ENCODE peak calls at places on chromosomes 5 and 9, in seven cellular contexts. I, F, B, L, Y, K and N are unnamed samples.

GRCh38 chr9:96062854-96063253 is 187.4 kb downstream of the ERCC6L2 start:
- DNase-seq in I (no peak), F (no peak), B (no peak), L (no peak), Y (no peak), K (no peak), N (no peak)

GRCh38 chr9:137607141-137607857 is 1.8 kb downstream of the ARRDC1 start:
- DNase-seq in I (no peak), F (no peak), B (no peak), L (no peak), Y (no peak), K (peak; percentile 85), N (no peak)

GRCh38 chr9:22108581-22109370 is 99.7 kb upstream of the CDKN2B start:
- DNase-seq in I (no peak), F (no peak), B (no peak), L (no peak), Y (no peak), K (no peak), N (no peak)

GRCh38 chr5:1634337-1634661 is 110.5 kb upstream of the LPCAT1 start:
- DNase-seq in I (no peak), F (no peak), B (no peak), L (no peak), Y (no peak), K (no peak), N (no peak)

GRCh38 chr5:172035039-172035438 is 28.6 kb upstream of the FBXW11 start:
- DNase-seq in I (peak; percentile 33), F (no peak), B (no peak), L (no peak), Y (no peak), K (peak; percentile 4), N (no peak)

GRCh38 chr9:15738011-15738410 is 185.2 kb downstream of the CCDC171 start:
- DNase-seq in I (no peak), F (no peak), B (no peak), L (peak; percentile 64), Y (no peak), K (no peak), N (no peak)

GRCh38 chr9:20462410-20462809 is 159.9 kb downstream of the MLLT3 start:
- DNase-seq in I (no peak), F (no peak), B (no peak), L (no peak), Y (no peak), K (no peak), N (no peak)

GRCh38 chr5:60604771-60605170 is 95.2 kb downstream of the DEPDC1B start:
- DNase-seq in I (no peak), F (no peak), B (no peak), L (peak; percentile 44), Y (no peak), K (no peak), N (no peak)

GRCh38 chr5:147661576-147661975 is 121.0 kb downstream of the JAKMIP2 start:
- DNase-seq in I (no peak), F (no peak), B (no peak), L (peak; percentile 49), Y (no peak), K (no peak), N (no peak)

GRCh38 chr9:118891213-118891612 is 478.0 kb downstream of the BRINP1 start:
- DNase-seq in I (no peak), F (no peak), B (no peak), L (no peak), Y (no peak), K (no peak), N (no peak)

GRCh38 chr5:179273074-179273435 is 72.2 kb downstream of the ADAMTS2 start:
- DNase-seq in I (no peak), F (peak; percentile 31), B (peak; percentile 56), L (no peak), Y (no peak), K (no peak), N (no peak)

GRCh38 chr9:119375892-119376291 is 6.7 kb upstream of the BRINP1 start:
- DNase-seq in I (no peak), F (no peak), B (no peak), L (no peak), Y (no peak), K (no peak), N (no peak)

GRCh38 chr9:124680714-124681390 is 90.3 kb downstream of the NR6A1 start:
- DNase-seq in I (no peak), F (no peak), B (no peak), L (no peak), Y (no peak), K (no peak), N (no peak)

GRCh38 chr5:23428705-23429104 is 78.7 kb upstream of the PRDM9 start:
- DNase-seq in I (no peak), F (no peak), B (no peak), L (no peak), Y (no peak), K (no peak), N (no peak)

GRCh38 chr5:154312571-154312970 is 122.0 kb downstream of the GALNT10 start:
- DNase-seq in I (no peak), F (no peak), B (no peak), L (no peak), Y (no peak), K (no peak), N (no peak)

GRCh38 chr9:36884721-36885120 is 149.3 kb downstream of the PAX5 start:
- DNase-seq in I (no peak), F (no peak), B (no peak), L (no peak), Y (no peak), K (peak; percentile 49), N (no peak)

GRCh38 chr9:76486151-76486550 is 27.2 kb downstream of the GCNT1 start:
- DNase-seq in I (no peak), F (no peak), B (no peak), L (no peak), Y (no peak), K (no peak), N (no peak)

GRCh38 chr9:27125936-27126335 is 16.9 kb downstream of the TEK start:
- DNase-seq in I (no peak), F (no peak), B (no peak), L (no peak), Y (no peak), K (no peak), N (no peak)

GRCh38 chr9:105296889-105297288 is 52.4 kb downstream of the SLC44A1 start:
- DNase-seq in I (no peak), F (no peak), B (no peak), L (peak; percentile 97), Y (no peak), K (no peak), N (no peak)

GRCh38 chr5:31809037-31809910 is 170.3 kb downstream of the PDZD2 start:
- DNase-seq in I (no peak), F (peak; percentile 54), B (peak; percentile 80), L (peak; percentile 85), Y (peak; percentile 56), K (no peak), N (peak; percentile 79)

GRCh38 chr5:123147741-123148140 is 58.7 kb downstream of the PRDM6 start:
- DNase-seq in I (no peak), F (no peak), B (no peak), L (no peak), Y (no peak), K (no peak), N (no peak)

GRCh38 chr9:95595780-95596179 is 79.0 kb upstream of the PTCH1 start:
- DNase-seq in I (no peak), F (no peak), B (no peak), L (no peak), Y (no peak), K (no peak), N (no peak)

GRCh38 chr9:129554649-129555048 is 66.3 kb downstream of the C9orf50 start:
- DNase-seq in I (no peak), F (no peak), B (no peak), L (peak; percentile 52), Y (no peak), K (peak; percentile 60), N (no peak)

GRCh38 chr5:132302413-132302812 is 8.2 kb downstream of the SLC22A4 start:
- DNase-seq in I (no peak), F (no peak), B (no peak), L (no peak), Y (no peak), K (no peak), N (no peak)

GRCh38 chr9:76716270-76716669 is 48.0 kb upstream of the PCA3 start:
- DNase-seq in I (no peak), F (no peak), B (no peak), L (no peak), Y (no peak), K (no peak), N (no peak)

GRCh38 chr5:171600736-171601265 is 181.4 kb downstream of the FGF18 start:
- DNase-seq in I (no peak), F (peak; percentile 50), B (no peak), L (peak; percentile 51), Y (peak; percentile 49), K (no peak), N (peak; percentile 65)

GRCh38 chr5:172509405-172509781 is 55.1 kb upstream of the SH3PXD2B start:
- DNase-seq in I (no peak), F (peak; percentile 9), B (no peak), L (no peak), Y (peak; percentile 23), K (peak; percentile 41), N (peak; percentile 56)

GRCh38 chr5:38249812-38250211 is 8.5 kb upstream of the EGFLAM start:
- DNase-seq in I (no peak), F (no peak), B (no peak), L (no peak), Y (no peak), K (no peak), N (no peak)
- H3K36me3 ChIP-seq in I (no peaks in the 10 kb centered on the region), F (no peaks in the 10 kb centered on the region), B (no peaks in the 10 kb centered on the region), L (no peaks in the 10 kb centered on the region), Y (no peaks in the 10 kb centered on the region), K (no peaks in the 10 kb centered on the region), N (no peaks in the 10 kb centered on the region)

GRCh38 chr5:168047669-168048111 is 243.8 kb upstream of the WWC1 start:
- DNase-seq in I (no peak), F (no peak), B (no peak), L (peak; percentile 39), Y (no peak), K (no peak), N (no peak)
- TF ChIP-seq CTCF in I (no peak), F (no peak), B (no peak), L (no peak), Y (no peak), K (no peak), N (no peak)

DNA sequence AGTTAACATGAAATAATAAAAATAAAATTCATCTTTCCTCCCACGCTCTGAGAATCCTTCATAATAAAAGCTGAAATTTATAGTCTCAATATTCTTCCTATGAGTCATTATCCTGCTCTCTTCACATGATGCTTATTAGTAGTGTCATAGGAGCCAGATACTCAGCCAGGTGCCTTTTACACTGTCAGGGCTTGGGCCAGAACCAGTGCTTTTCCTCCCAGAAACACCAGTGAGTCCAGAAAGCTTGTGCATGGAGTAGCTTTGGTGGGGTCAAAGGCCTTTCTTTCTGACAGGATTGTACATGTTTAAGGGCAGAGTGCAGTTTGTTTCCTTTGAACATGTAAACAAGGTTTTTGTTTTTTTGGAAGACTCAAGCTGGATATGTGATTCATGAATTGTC is 6.8 kb downstream of the LSM11 start:
- DNase-seq in I (no peak), F (no peak), B (no peak), L (peak; percentile 26), Y (peak; percentile 51), K (no peak), N (no peak)
- H3K27ac ChIP-seq in I (no peak overlapping the region), F (no peak overlapping the region), B (peak overlapping the region; percentile 13), L (no peak overlapping the region), Y (peak overlapping the region; percentile 40), K (no peak overlapping the region), N (no peak overlapping the region)

DNA sequence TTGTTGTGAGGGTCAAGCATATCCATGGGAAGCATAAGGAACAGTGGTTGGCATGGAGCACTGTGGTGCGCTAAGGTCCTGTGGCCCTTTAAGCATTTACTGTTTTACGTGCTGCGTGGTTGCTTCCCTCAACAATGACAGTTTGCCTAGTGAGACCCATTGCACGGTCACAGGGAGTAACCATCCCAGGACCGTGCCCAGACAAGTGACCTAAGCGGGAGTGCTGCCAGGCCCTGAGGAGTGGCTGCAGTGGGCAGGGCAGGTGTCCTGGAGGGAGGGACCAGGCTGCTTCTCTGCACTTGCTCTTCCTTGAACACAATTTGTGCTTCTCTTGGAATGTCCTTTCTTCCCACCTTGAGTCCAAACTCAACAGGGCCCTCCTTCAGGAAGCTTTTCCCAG is 64.6 kb downstream of the RGS3 start:
- DNase-seq in I (no peak), F (no peak), B (peak; percentile 64), L (no peak), Y (no peak), K (peak; percentile 47), N (no peak)
- H3K36me3 ChIP-seq in I (peaks cover 50% of the 10 kb centered on the region), F (no peaks in the 10 kb centered on the region), B (no peaks in the 10 kb centered on the region), L (no peaks in the 10 kb centered on the region), Y (peaks cover 53% of the 10 kb centered on the region), K (peaks cover 31% of the 10 kb centered on the region), N (peaks cover 12% of the 10 kb centered on the region)